ENCODE peak calls at places on chromosomes 13 and 19, in ten cellular contexts. N, K, F, Y, Z, V, A, U, C and P are unnamed samples. For H3K27me3, the result is how much of the 10 kb centered on the place peaks cover.

GRCh38 chr19:35073941-35074340 is 32.4 kb downstream of the HPN start:
- DNase-seq in N (no peak), K (no peak), F (no peak), Y (no peak), Z (no peak), V (no peak), A (no peak), U (no peak), C (no peak), P (no peak)

GRCh38 chr13:79987761-79988160 is 353.2 kb downstream of the SPRY2 start:
- DNase-seq in N (no peak), K (no peak), F (no peak), Y (no peak), Z (no peak), V (no peak), A (no peak), U (no peak), C (no peak), P (no peak)

GRCh38 chr13:28585557-28585956 is 73.4 kb upstream of the POMP start:
- DNase-seq in N (no peak), K (no peak), F (no peak), Y (no peak), Z (no peak), V (no peak), A (no peak), U (no peak), C (no peak), P (no peak)

GRCh38 chr19:44875666-44876418 is 15.2 kb upstream of the TOMM40 start:
- DNase-seq in N (no peak), K (no peak), F (no peak), Y (no peak), Z (no peak), V (no peak), A (no peak), U (peak), C (no peak), P (no peak)

GRCh38 chr13:21032656-21033055 is 28.7 kb downstream of the LATS2 start:
- DNase-seq in N (peak), K (no peak), F (no peak), Y (no peak), Z (no peak), V (no peak), A (no peak), U (no peak), C (no peak), P (no peak)

GRCh38 chr13:93151277-93151676 is 75.3 kb upstream of the GPC6 start:
- DNase-seq in N (no peak), K (no peak), F (no peak), Y (no peak), Z (no peak), V (no peak), A (no peak), U (peak), C (no peak), P (peak)

GRCh38 chr13:64234255-64234654 is 2818.6 kb upstream of the PCDH20 start:
- DNase-seq in N (no peak), K (no peak), F (no peak), Y (no peak), Z (no peak), V (no peak), A (no peak), U (peak), C (no peak), P (no peak)

GRCh38 chr19:12896460-12896859 is 5.5 kb downstream of the GCDH start:
- DNase-seq in N (no peak), K (no peak), F (no peak), Y (no peak), Z (no peak), V (no peak), A (no peak), U (no peak), C (no peak), P (no peak)

GRCh38 chr19:13492128-13492527 is 14.2 kb downstream of the CACNA1A start:
- DNase-seq in N (peak), K (no peak), F (no peak), Y (no peak), Z (no peak), V (no peak), A (no peak), U (peak), C (no peak), P (peak)

GRCh38 chr13:20964904-20965303 is 62.4 kb upstream of the XPO4 start:
- DNase-seq in N (no peak), K (no peak), F (no peak), Y (no peak), Z (no peak), V (no peak), A (no peak), U (peak), C (no peak), P (no peak)

GRCh38 chr19:47340477-47341208 is 8.5 kb upstream of the DHX34 start:
- DNase-seq in N (no peak), K (no peak), F (no peak), Y (no peak), Z (no peak), V (no peak), A (no peak), U (no peak), C (no peak), P (no peak)

GRCh38 chr13:37090912-37091311 is 14.6 kb downstream of the CSNK1A1L start:
- DNase-seq in N (no peak), K (no peak), F (no peak), Y (no peak), Z (no peak), V (no peak), A (no peak), U (no peak), C (no peak), P (no peak)

GRCh38 chr19:38877781-38878574 is at the start of gene RINL:
- DNase-seq in N (peak), K (no peak), F (no peak), Y (no peak), Z (peak), V (no peak), A (peak), U (no peak), C (no peak), P (no peak)

GRCh38 chr13:112616586-112617381 is 28.8 kb upstream of the TUBGCP3 start:
- DNase-seq in N (peak), K (no peak), F (no peak), Y (no peak), Z (peak), V (no peak), A (no peak), U (peak), C (peak), P (no peak)

GRCh38 chr19:1254081-1254527 is 5.7 kb downstream of the MIDN start:
- DNase-seq in N (no peak), K (no peak), F (no peak), Y (no peak), Z (no peak), V (no peak), A (peak), U (no peak), C (peak), P (no peak)

GRCh38 chr13:60139272-60139671 is 24.5 kb downstream of the DIAPH3 start:
- DNase-seq in N (no peak), K (no peak), F (no peak), Y (no peak), Z (no peak), V (no peak), A (no peak), U (no peak), C (no peak), P (no peak)

GRCh38 chr19:47093841-47094240 is 19.7 kb downstream of the ZC3H4 start:
- DNase-seq in N (no peak), K (no peak), F (no peak), Y (no peak), Z (no peak), V (no peak), A (peak), U (no peak), C (no peak), P (no peak)

GRCh38 chr19:4624733-4625362 is 14.5 kb upstream of the TNFAIP8L1 start:
- DNase-seq in N (peak), K (no peak), F (no peak), Y (no peak), Z (no peak), V (no peak), A (no peak), U (peak), C (no peak), P (no peak)

GRCh38 chr19:5340637-5341447 is at the start of gene PTPRS:
- DNase-seq in N (peak), K (no peak), F (no peak), Y (no peak), Z (peak), V (peak), A (peak), U (peak), C (peak), P (no peak)

GRCh38 chr13:45879666-45880065 is 28.1 kb upstream of the SIAH3 start:
- DNase-seq in N (peak), K (no peak), F (no peak), Y (no peak), Z (no peak), V (no peak), A (peak), U (no peak), C (no peak), P (no peak)

GRCh38 chr19:491146-491741 is 5.0 kb upstream of the MADCAM1 start:
- DNase-seq in N (peak), K (no peak), F (no peak), Y (no peak), Z (peak), V (no peak), A (peak), U (no peak), C (peak), P (no peak)

GRCh38 chr19:5627395-5627904 is 4.6 kb downstream of the SAFB start:
- DNase-seq in N (peak), K (peak), F (no peak), Y (no peak), Z (no peak), V (no peak), A (peak), U (no peak), C (peak), P (no peak)

GRCh38 chr19:990119-990571 is 6.0 kb downstream of the WDR18 start:
- DNase-seq in N (peak), K (no peak), F (no peak), Y (no peak), Z (no peak), V (no peak), A (no peak), U (no peak), C (peak), P (no peak)

GRCh38 chr19:6613711-6614110 is 22.8 kb upstream of the CD70 start:
- DNase-seq in N (no peak), K (no peak), F (no peak), Y (no peak), Z (no peak), V (no peak), A (no peak), U (peak), C (no peak), P (no peak)

GRCh38 chr13:69604698-69605097 is 502.9 kb upstream of the ATXN8OS start:
- DNase-seq in N (no peak), K (no peak), F (no peak), Y (no peak), Z (no peak), V (no peak), A (no peak), U (no peak), C (no peak), P (no peak)

GRCh38 chr13:95552539-95553270 is at the start of gene CLDN10:
- DNase-seq in N (peak), K (no peak), F (no peak), Y (no peak), Z (peak), V (no peak), A (no peak), U (no peak), C (peak), P (no peak)

GRCh38 chr13:74647991-74648390 is 513.8 kb upstream of the KLF12 start:
- DNase-seq in N (no peak), K (no peak), F (no peak), Y (no peak), Z (no peak), V (no peak), A (no peak), U (no peak), C (no peak), P (no peak)

DNA sequence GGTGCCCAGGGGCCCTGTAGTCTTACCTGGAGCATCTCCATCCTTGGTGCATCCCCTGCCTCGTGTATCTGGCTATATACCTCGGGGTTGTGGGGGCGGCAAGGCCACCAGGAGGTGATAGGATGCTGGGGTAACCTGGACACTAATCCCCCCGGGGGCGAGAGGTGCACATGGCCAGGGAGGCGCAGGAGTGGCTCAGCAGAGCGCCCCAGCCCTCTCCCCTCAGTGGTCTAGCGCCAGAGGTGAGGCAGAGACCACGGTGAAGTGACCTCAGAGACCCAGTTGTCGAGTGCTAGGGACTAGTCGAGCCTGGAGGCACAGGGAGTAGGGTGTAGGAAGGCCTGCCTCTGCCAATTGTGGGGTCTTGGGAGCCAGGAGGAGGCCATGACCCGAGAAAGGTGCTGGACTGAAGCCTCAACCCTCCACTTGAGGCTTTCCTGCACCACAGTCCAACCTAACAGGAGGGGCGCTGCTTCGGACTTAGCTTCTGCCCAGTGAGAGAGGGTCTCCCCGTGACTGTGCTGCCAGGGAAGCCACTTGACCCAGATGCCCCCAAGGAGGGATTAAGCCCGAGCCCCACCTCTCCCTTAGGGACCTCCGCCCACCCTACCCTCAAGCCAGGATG is at the start of gene LHB:
- DNase-seq in N (no peak), K (no peak), F (no peak), Y (no peak), Z (peak), V (no peak), A (no peak), U (no peak), C (no peak), P (no peak)
- H3K4me3 ChIP-seq in N (peak), K (peak), F (peak), Y (peak), Z (peak), V (peak), A (peak), U (peak), C (peak), P (peak)

DNA sequence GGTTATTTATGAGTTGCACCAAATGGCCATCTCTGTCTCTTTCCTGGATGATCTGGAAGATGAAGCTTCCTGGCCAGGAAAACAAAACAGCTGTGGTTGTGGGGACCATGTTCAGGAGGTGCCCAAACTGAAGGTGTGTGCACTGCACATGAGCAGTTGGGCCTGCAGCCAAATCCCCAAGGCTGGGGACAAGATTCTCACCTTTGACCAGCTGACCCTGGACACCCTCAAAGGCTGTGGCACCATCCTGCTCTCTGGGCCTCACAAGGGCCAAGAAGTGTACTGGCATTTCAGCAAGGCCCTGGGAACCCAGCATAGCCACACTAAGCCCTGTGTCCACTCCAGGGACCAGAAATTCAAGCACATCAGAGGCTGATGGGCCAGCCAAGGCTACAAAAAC is 84.2 kb downstream of the KCNRG start:
- DNase-seq in N (no peak), K (no peak), F (no peak), Y (no peak), Z (no peak), V (no peak), A (no peak), U (no peak), C (no peak), P (no peak)
- TF ChIP-seq CTCF in N (no peak), K (no peak), F (no peak), Y (no peak), Z (no peak), V (no peak), A (no peak), U (no peak), C (no peak), P (no peak)

GRCh38 chr13:38202730-38203129 is 146.9 kb upstream of the UFM1 start:
- DNase-seq in N (no peak), K (no peak), F (no peak), Y (no peak), Z (no peak), V (no peak), A (no peak), U (peak), C (no peak), P (peak)
- H3K27me3 ChIP-seq in N (under half), K (under half), F (under half), Y (under half), Z (under half), V (under half), A (under half), U (under half), C (under half), P (under half)

DNA sequence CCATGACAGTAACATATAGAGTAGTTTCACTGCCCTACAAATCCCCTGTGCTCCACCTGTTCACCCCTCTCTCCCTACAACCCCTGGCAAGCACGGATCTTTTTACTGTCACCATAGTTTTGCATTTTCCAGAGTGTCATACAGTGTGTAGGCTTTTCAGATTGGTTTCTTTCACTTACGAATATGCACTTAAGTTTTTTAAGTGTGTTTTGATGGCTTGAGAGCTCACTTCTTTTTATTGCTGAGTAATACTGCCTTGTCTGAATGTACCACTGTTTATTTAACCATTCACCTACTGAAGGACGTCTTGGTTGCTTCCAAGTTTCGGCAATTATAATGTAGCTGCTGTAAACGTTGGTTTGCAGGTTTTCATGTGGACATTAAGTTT is 175.1 kb downstream of the ITGBL1 start:
- DNase-seq in N (no peak), K (no peak), F (no peak), Y (no peak), Z (no peak), V (no peak), A (no peak), U (no peak), C (no peak), P (no peak)
- H3K4me3 ChIP-seq in N (no peak), K (peak), F (peak), Y (no peak), Z (no peak), V (peak), A (peak), U (no peak), C (no peak), P (no peak)

GRCh38 chr19:51410950-51411748 is 6.3 kb downstream of the SIGLEC10 start:
- DNase-seq in N (no peak), K (no peak), F (no peak), Y (no peak), Z (no peak), V (no peak), A (no peak), U (no peak), C (no peak), P (no peak)

GRCh38 chr19:51402117-51402516 is 11.7 kb upstream of the C19orf84 start:
- DNase-seq in N (no peak), K (no peak), F (no peak), Y (no peak), Z (no peak), V (no peak), A (no peak), U (no peak), C (no peak), P (no peak)

DNA sequence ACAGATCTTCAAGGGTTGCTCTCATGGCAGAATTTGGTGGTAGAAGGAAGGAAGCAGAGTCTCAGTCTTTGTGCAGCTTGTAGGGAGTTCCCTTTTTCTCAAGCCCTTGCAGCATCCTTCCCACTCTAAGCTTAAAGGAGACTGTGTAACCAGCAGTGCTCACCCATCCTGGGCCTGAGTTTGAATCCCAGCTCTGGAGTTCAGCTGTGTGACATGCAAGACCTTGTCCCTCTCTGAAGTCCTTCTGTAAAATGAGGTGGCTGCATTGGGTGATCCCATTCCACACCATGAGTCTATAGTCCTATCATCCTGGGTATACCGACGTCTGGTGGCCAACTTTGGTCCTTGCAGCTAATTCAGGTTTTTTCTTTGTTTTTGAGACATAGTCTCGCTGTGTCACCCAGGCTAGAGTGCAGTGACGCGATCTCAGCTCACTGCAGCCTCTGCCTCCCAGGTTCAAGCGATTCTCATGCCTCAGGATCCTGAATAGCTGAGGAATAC is 9.8 kb downstream of the SIGLEC10 start:
- DNase-seq in N (peak), K (no peak), F (no peak), Y (no peak), Z (no peak), V (no peak), A (no peak), U (peak), C (peak), P (no peak)
- TF ChIP-seq CTCF in N (peak), K (peak), F (peak), Y (peak), Z (no peak), V (no peak), A (peak), U (peak), C (peak), P (peak)

GRCh38 chr13:87674143-87674772 is 3.1 kb downstream of the SLITRK5 start:
- DNase-seq in N (peak), K (no peak), F (no peak), Y (no peak), Z (peak), V (no peak), A (no peak), U (no peak), C (no peak), P (no peak)
- H3K27me3 ChIP-seq in N (half or more), K (under half), F (under half), Y (half or more), Z (half or more), V (under half), A (half or more), U (half or more), C (under half), P (under half)

GRCh38 chr13:50355797-50356196 is 340.6 kb downstream of the KCNRG start:
- DNase-seq in N (no peak), K (peak), F (no peak), Y (no peak), Z (no peak), V (no peak), A (no peak), U (no peak), C (no peak), P (no peak)
- H3K4me3 ChIP-seq in N (no peak), K (no peak), F (no peak), Y (no peak), Z (no peak), V (no peak), A (no peak), U (no peak), C (no peak), P (no peak)

DNA sequence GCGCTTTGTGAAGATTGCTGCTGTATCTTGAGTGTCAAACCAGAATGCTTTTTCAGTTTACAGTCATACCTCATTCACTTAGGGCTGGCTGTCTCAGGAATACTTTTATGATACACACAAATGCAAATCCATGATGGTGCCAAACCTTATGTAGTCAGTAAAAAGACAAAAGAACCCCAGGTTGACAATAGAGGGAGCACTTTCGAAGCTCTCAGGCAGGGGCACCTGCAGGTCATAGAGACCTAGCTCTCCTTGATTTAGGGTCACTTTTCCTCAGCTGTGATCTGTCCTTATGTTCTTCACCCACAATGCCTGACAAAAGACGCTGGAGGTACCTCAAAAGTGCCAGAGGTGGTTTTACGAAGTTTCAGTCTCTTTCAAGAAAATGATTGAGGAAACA is 172.2 kb downstream of the DNAJC15 start:
- DNase-seq in N (no peak), K (no peak), F (no peak), Y (no peak), Z (no peak), V (no peak), A (no peak), U (no peak), C (no peak), P (no peak)
- TF ChIP-seq CTCF in N (peak), K (no peak), F (no peak), Y (no peak), Z (peak), V (no peak), A (no peak), U (peak), C (no peak), P (no peak)

GRCh38 chr19:32317045-32317444 is 28.4 kb upstream of the ZNF507 start:
- DNase-seq in N (peak), K (no peak), F (no peak), Y (no peak), Z (no peak), V (no peak), A (no peak), U (no peak), C (no peak), P (no peak)
- H3K27me3 ChIP-seq in N (under half), K (under half), F (under half), Y (under half), Z (under half), V (under half), A (under half), U (under half), C (under half), P (under half)